ENCODE peak calls at places on chromosome 16, in five cellular contexts. U is aorta, E is pancreas, H is right cardiac atrium, F is HepG2. X is an unnamed sample.
A peak's percentile ranks its signal among the peaks of the same experiment; 100 is the strongest.

GRCh38 chr16:78310990-78311561 is 211.6 kb downstream of the WWOX start:
- ATAC-seq in U (no peak), E (peak; percentile 24), H (no peak), F (no peak), X (no peak)

GRCh38 chr16:82634955-82635610 is 8.3 kb downstream of the CDH13 start:
- ATAC-seq in U (no peak), E (no peak), H (no peak), F (no peak), X (no peak)

GRCh38 chr16:65476556-65476955 is 354.7 kb upstream of the CDH11 start:
- ATAC-seq in U (no peak), E (no peak), H (no peak), F (no peak), X (no peak)

GRCh38 chr16:53770641-53771040 is 66.7 kb downstream of the FTO start:
- ATAC-seq in U (no peak), E (no peak), H (no peak), F (no peak), X (no peak)

GRCh38 chr16:59432934-59433333 is 698.8 kb upstream of the GOT2 start:
- ATAC-seq in U (no peak), E (no peak), H (no peak), F (no peak), X (no peak)

GRCh38 chr16:1183235-1183907 is 30.5 kb downstream of the CACNA1H start:
- ATAC-seq in U (no peak), E (peak; percentile 56), H (peak; percentile 3), F (no peak), X (peak; percentile 35)

GRCh38 chr16:54806378-54806777 is 124.3 kb upstream of the IRX5 start:
- ATAC-seq in U (no peak), E (no peak), H (no peak), F (no peak), X (no peak)

GRCh38 chr16:16150117-16150877 is 73.0 kb downstream of the ABCC6 start:
- ATAC-seq in U (peak; percentile 81), E (peak; percentile 83), H (peak; percentile 89), F (peak; percentile 13), X (peak; percentile 89)

GRCh38 chr16:55248494-55248893 is 75.5 kb upstream of the IRX6 start:
- ATAC-seq in U (no peak), E (no peak), H (peak; percentile 50), F (no peak), X (no peak)

GRCh38 chr16:12750554-12750918 is 53.2 kb downstream of the CPPED1 start:
- ATAC-seq in U (no peak), E (no peak), H (no peak), F (no peak), X (no peak)

GRCh38 chr16:3095869-3096268 is 3.2 kb downstream of the ZSCAN10 start:
- ATAC-seq in U (no peak), E (no peak), H (peak; percentile 32), F (peak; percentile 15), X (peak; percentile 49)

GRCh38 chr16:4682616-4683254 is 10.6 kb upstream of the NUDT16L1 start:
- ATAC-seq in U (no peak), E (peak; percentile 34), H (no peak), F (peak; percentile 60), X (peak; percentile 29)

DNA sequence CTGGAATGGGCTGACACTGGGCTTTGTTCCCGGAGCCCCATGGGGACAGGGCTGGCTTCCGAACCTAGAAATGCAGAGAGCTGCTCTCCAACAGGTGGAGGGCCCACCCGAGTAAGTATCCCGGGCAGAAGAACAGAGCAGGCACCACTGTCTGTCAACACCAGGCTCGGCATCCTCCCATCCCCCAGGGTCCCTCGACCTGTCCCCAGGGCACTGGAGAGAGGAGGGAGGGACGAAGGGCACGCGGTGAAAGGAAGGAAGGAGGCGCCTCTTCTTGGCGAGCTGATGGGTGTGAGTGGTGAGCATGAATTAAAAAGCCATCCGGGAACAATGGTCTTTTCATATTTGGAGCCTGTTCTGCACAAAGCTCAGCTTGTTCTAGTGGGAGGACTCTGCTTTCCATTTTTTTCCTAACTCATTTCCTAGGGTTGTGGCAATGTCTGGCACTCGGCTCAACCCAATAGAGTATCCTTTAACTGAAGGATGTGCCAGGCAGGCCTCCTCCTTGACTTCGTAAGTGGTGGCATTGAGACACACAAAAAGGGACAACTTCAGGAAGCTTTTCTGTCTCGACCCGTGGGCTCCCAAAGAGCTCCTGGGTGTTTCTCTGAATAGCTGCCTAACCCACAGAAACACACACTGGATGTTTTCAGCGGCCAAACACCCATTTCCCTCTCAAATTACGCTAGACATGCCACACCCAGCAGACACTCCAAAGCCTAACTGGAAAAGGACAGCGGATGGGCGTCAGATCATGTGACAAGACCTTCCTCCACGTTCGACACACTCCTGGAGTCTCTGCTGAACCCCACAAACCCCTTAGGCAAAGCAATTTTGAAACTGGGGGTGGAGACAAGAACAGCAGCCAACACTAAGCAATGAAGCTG is 47.7 kb downstream of the ZFHX3 start:
- ATAC-seq in U (peak; percentile 47), E (peak; percentile 69), H (peak; percentile 83), F (peak; percentile 86), X (peak; percentile 79)
- H3K27ac ChIP-seq in U (no peak overlapping the region), E (peak overlapping the region; percentile 65), H (peak overlapping the region; percentile 68), F (peak overlapping the region; percentile 71), X (peak overlapping the region; percentile 53)

GRCh38 chr16:81237942-81238295 is 570 bp upstream of the BCO1 start:
- ATAC-seq in U (no peak), E (no peak), H (no peak), F (no peak), X (no peak)
- H3K27ac ChIP-seq in U (no peak overlapping the region), E (peak overlapping the region; percentile 77), H (peak overlapping the region; percentile 42), F (no peak overlapping the region), X (peak overlapping the region; percentile 67)

DNA sequence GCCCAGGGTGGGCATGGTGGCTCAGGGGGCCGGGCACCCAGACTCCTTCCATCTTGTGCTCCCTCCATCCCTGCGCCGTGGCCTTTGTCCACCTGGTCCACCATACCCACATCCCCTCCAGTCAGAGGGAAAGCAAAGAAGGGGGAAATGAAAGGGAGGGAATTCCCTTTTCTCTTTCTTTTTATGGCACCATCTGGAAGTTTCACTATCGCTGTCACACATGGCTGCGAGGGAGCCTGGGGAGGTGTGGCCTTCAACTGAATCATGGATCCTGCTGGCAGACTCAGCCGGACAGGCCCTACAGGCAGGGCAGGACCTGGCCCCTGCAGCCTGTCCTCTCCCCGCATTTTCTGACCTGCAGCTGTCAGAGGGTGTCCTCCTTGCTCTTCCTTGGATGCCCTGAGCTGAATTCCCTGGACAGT is 6.2 kb downstream of the SLC12A3 start:
- ATAC-seq in U (no peak), E (peak; percentile 53), H (no peak), F (peak; percentile 64), X (no peak)
- H3K27ac ChIP-seq in U (no peak overlapping the region), E (no peak overlapping the region), H (no peak overlapping the region), F (no peak overlapping the region), X (no peak overlapping the region)

GRCh38 chr16:26053889-26054288 is 362.1 kb downstream of the HS3ST4 start:
- ATAC-seq in U (no peak), E (no peak), H (no peak), F (no peak), X (no peak)

GRCh38 chr16:26051078-26051477 is 359.3 kb downstream of the HS3ST4 start:
- ATAC-seq in U (no peak), E (no peak), H (no peak), F (no peak), X (no peak)

DNA sequence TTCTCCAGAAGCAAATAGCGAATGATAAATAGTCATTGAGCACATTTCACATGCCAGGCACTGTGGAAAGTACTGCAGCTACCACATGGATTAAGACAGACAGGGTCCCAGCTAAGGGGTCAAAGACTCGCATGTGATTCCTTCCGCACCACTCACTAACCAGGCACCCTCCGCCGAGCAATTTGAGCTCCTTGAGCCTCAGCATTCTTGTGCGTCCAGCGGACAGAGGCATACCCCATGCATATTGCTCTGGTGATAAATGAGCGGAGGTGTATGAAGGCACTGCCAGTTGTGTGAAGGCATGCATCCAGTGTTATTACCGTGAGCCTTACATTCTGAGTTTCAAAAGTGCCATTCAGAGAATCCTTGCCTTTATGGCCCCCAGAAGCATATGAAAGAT is 358.7 kb downstream of the HS3ST4 start:
- ATAC-seq in U (no peak), E (no peak), H (no peak), F (no peak), X (no peak)
- H3K27ac ChIP-seq in U (no peak overlapping the region), E (no peak overlapping the region), H (no peak overlapping the region), F (no peak overlapping the region), X (no peak overlapping the region)

DNA sequence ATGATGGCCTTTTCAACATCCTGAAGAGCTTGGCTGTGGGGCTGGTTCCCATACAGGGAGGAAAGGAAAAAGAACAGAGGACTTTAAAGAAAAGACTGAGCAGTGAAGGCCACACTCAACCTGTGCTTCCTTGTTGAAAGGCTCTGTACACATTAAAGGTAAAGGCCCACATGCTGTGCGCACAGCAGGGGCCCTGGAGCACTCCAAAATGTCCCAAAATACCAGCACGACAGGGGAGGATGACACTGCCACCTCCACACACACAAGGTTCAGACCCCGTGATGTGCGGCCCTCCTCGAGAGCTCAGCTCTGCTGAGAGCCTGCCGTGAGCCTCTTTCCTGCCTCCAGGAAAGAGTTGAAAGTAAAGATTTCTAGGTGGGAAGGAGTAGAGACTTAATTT is 36.5 kb downstream of the FANCA start:
- ATAC-seq in U (no peak), E (no peak), H (no peak), F (no peak), X (no peak)
- H3K27ac ChIP-seq in U (no peak overlapping the region), E (no peak overlapping the region), H (no peak overlapping the region), F (no peak overlapping the region), X (no peak overlapping the region)

DNA sequence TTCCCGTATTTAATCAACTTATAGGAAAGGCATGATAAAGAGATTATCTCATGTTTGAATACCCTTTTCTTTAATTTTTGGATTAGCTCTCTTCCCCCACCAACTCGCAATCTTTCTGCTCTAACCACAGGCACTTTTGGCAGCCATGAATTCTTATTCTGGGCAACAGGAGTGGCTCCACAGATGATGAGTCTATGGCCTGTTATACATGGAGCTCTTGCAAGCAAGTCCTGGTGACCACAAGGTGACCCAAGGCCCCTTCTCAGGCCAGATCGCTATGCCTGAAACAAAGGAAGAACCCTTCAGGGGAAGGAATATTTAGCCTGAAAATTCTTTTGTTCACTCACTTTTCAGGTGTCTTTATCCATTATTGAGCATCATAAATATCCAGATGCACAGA is 10.8 kb upstream of the ZNF267 start:
- ATAC-seq in U (no peak), E (no peak), H (no peak), F (no peak), X (no peak)
- H3K27ac ChIP-seq in U (no peak overlapping the region), E (no peak overlapping the region), H (no peak overlapping the region), F (no peak overlapping the region), X (no peak overlapping the region)

GRCh38 chr16:14070555-14070876 is 603 bp upstream of the MRTFB start:
- ATAC-seq in U (no peak), E (peak; percentile 2), H (no peak), F (peak; percentile 10), X (no peak)
- H3K27ac ChIP-seq in U (no peak overlapping the region), E (peak overlapping the region; percentile 96), H (no peak overlapping the region), F (peak overlapping the region; percentile 71), X (peak overlapping the region; percentile 83)

GRCh38 chr16:9869776-9870175 is 312.5 kb downstream of the GRIN2A start:
- ATAC-seq in U (no peak), E (no peak), H (no peak), F (no peak), X (no peak)

GRCh38 chr16:9870962-9871361 is 311.3 kb downstream of the GRIN2A start:
- ATAC-seq in U (no peak), E (no peak), H (no peak), F (no peak), X (no peak)

GRCh38 chr16:9868606-9869149 is 313.6 kb downstream of the GRIN2A start:
- ATAC-seq in U (no peak), E (no peak), H (no peak), F (no peak), X (no peak)

GRCh38 chr16:9867176-9867575 is 315.1 kb downstream of the GRIN2A start:
- ATAC-seq in U (no peak), E (no peak), H (no peak), F (no peak), X (no peak)
- H3K27ac ChIP-seq in U (no peak overlapping the region), E (no peak overlapping the region), H (no peak overlapping the region), F (no peak overlapping the region), X (no peak overlapping the region)

X was measured in gastroesophageal sphincter.